ENCODE peak calls at places on chromosomes 1 and 21, in seven cellular contexts. One of them, this sample, is unnamed.
A peak's percentile ranks its signal among the peaks of the same experiment; 100 is the strongest.

GRCh38 chr21:44870748-44871495 is 2.6 kb downstream of the PTTG1IP start:
- DNase-seq in globus pallidus: peak; percentile 34
- DNase-seq in amygdala: no peak
- DNase-seq in stimulated activated CD8-positive, alpha-beta memory T cell treated with anti-CD3 and anti-CD28 coated beads, Interleukin-15, amount 100 ng/mL, for 4 hours: no peak
- DNase-seq in SHP77 treated with DMSO at 0.1 percent for 48 hours: no peak
- DNase-seq in AG09309: no peak
- DNase-seq in Jurkat, Clone E6-1: no peak
- DNase-seq in this sample: no peak

GRCh38 chr1:47187926-47188250 is 1.9 kb downstream of the PDZK1IP1 start:
- DNase-seq in globus pallidus: no peak
- DNase-seq in amygdala: no peak
- DNase-seq in stimulated activated CD8-positive, alpha-beta memory T cell treated with anti-CD3 and anti-CD28 coated beads, Interleukin-15, amount 100 ng/mL, for 4 hours: no peak
- DNase-seq in SHP77 treated with DMSO at 0.1 percent for 48 hours: no peak
- DNase-seq in AG09309: no peak
- DNase-seq in Jurkat, Clone E6-1: no peak
- DNase-seq in this sample: no peak

GRCh38 chr1:204361341-204361771 is 1.6 kb upstream of the PLEKHA6 start:
- DNase-seq in globus pallidus: no peak
- DNase-seq in amygdala: no peak
- DNase-seq in stimulated activated CD8-positive, alpha-beta memory T cell treated with anti-CD3 and anti-CD28 coated beads, Interleukin-15, amount 100 ng/mL, for 4 hours: no peak
- DNase-seq in SHP77 treated with DMSO at 0.1 percent for 48 hours: no peak
- DNase-seq in AG09309: no peak
- DNase-seq in Jurkat, Clone E6-1: no peak
- DNase-seq in this sample: no peak

GRCh38 chr21:29114765-29115164 is 15.7 kb upstream of the MAP3K7CL start:
- DNase-seq in globus pallidus: no peak
- DNase-seq in amygdala: no peak
- DNase-seq in stimulated activated CD8-positive, alpha-beta memory T cell treated with anti-CD3 and anti-CD28 coated beads, Interleukin-15, amount 100 ng/mL, for 4 hours: no peak
- DNase-seq in SHP77 treated with DMSO at 0.1 percent for 48 hours: no peak
- DNase-seq in AG09309: no peak
- DNase-seq in Jurkat, Clone E6-1: no peak
- DNase-seq in this sample: no peak

GRCh38 chr1:156114919-156115513 is 505 bp downstream of the LMNA start:
- DNase-seq in globus pallidus: peak; percentile 67
- DNase-seq in amygdala: no peak
- DNase-seq in stimulated activated CD8-positive, alpha-beta memory T cell treated with anti-CD3 and anti-CD28 coated beads, Interleukin-15, amount 100 ng/mL, for 4 hours: no peak
- DNase-seq in SHP77 treated with DMSO at 0.1 percent for 48 hours: no peak
- DNase-seq in AG09309: no peak
- DNase-seq in Jurkat, Clone E6-1: no peak
- DNase-seq in this sample: no peak

GRCh38 chr21:21019681-21020080 is 21.5 kb downstream of the NCAM2 start:
- DNase-seq in globus pallidus: no peak
- DNase-seq in amygdala: no peak
- DNase-seq in stimulated activated CD8-positive, alpha-beta memory T cell treated with anti-CD3 and anti-CD28 coated beads, Interleukin-15, amount 100 ng/mL, for 4 hours: no peak
- DNase-seq in SHP77 treated with DMSO at 0.1 percent for 48 hours: no peak
- DNase-seq in AG09309: no peak
- DNase-seq in Jurkat, Clone E6-1: no peak
- DNase-seq in this sample: no peak

GRCh38 chr1:151537112-151537511 is 3.0 kb upstream of the TUFT1 start:
- DNase-seq in globus pallidus: no peak
- DNase-seq in amygdala: no peak
- DNase-seq in stimulated activated CD8-positive, alpha-beta memory T cell treated with anti-CD3 and anti-CD28 coated beads, Interleukin-15, amount 100 ng/mL, for 4 hours: no peak
- DNase-seq in SHP77 treated with DMSO at 0.1 percent for 48 hours: no peak
- DNase-seq in AG09309: peak; percentile 90
- DNase-seq in Jurkat, Clone E6-1: no peak
- DNase-seq in this sample: no peak

GRCh38 chr21:39687069-39687468 is 57.9 kb upstream of the IGSF5 start:
- DNase-seq in globus pallidus: no peak
- DNase-seq in amygdala: no peak
- DNase-seq in stimulated activated CD8-positive, alpha-beta memory T cell treated with anti-CD3 and anti-CD28 coated beads, Interleukin-15, amount 100 ng/mL, for 4 hours: no peak
- DNase-seq in SHP77 treated with DMSO at 0.1 percent for 48 hours: no peak
- DNase-seq in AG09309: no peak
- DNase-seq in Jurkat, Clone E6-1: no peak
- DNase-seq in this sample: no peak

GRCh38 chr1:119613769-119614358 is 34.2 kb downstream of the ZNF697 start:
- DNase-seq in globus pallidus: peak; percentile 88
- DNase-seq in amygdala: peak; percentile 53
- DNase-seq in stimulated activated CD8-positive, alpha-beta memory T cell treated with anti-CD3 and anti-CD28 coated beads, Interleukin-15, amount 100 ng/mL, for 4 hours: peak; percentile 14
- DNase-seq in SHP77 treated with DMSO at 0.1 percent for 48 hours: peak; percentile 41
- DNase-seq in AG09309: peak; percentile 39
- DNase-seq in Jurkat, Clone E6-1: peak; percentile 56
- DNase-seq in this sample: peak; percentile 78

GRCh38 chr1:203084588-203085527 is 954 bp downstream of the MYOG start:
- DNase-seq in globus pallidus: no peak
- DNase-seq in amygdala: no peak
- DNase-seq in stimulated activated CD8-positive, alpha-beta memory T cell treated with anti-CD3 and anti-CD28 coated beads, Interleukin-15, amount 100 ng/mL, for 4 hours: no peak
- DNase-seq in SHP77 treated with DMSO at 0.1 percent for 48 hours: no peak
- DNase-seq in AG09309: no peak
- DNase-seq in Jurkat, Clone E6-1: peak; percentile 32
- DNase-seq in this sample: peak; percentile 22